ENCODE peak calls at places on chromosomes 12 and 14, in four cellular contexts. One of them, this sample, is unnamed. For H3K27me3, the result is how much of the 10 kb centered on the place peaks cover.

GRCh38 chr12:3684449-3685051 is 68.4 kb downstream of the CRACR2A start:
- DNase-seq in HCT116: no peak
- DNase-seq in ascending aorta: no peak
- DNase-seq in naive thymus-derived CD4-positive, alpha-beta T cell: no peak
- DNase-seq in this sample: no peak

GRCh38 chr14:72651081-72651480 is 242.8 kb downstream of the DPF3 start:
- DNase-seq in HCT116: no peak
- DNase-seq in ascending aorta: no peak
- DNase-seq in naive thymus-derived CD4-positive, alpha-beta T cell: no peak
- DNase-seq in this sample: peak

GRCh38 chr12:105100207-105100985 is 7.1 kb upstream of the WASHC4 start:
- DNase-seq in HCT116: peak
- DNase-seq in ascending aorta: no peak
- DNase-seq in naive thymus-derived CD4-positive, alpha-beta T cell: no peak
- DNase-seq in this sample: peak

GRCh38 chr14:98177551-98177950 is 1094.4 kb downstream of the BCL11B start:
- DNase-seq in HCT116: no peak
- DNase-seq in ascending aorta: no peak
- DNase-seq in naive thymus-derived CD4-positive, alpha-beta T cell: peak
- DNase-seq in this sample: no peak

GRCh38 chr14:99946652-99947489 is 118.4 kb upstream of the EVL start:
- DNase-seq in HCT116: no peak
- DNase-seq in ascending aorta: no peak
- DNase-seq in naive thymus-derived CD4-positive, alpha-beta T cell: peak
- DNase-seq in this sample: no peak

GRCh38 chr12:89472508-89472907 is 52.1 kb downstream of the GALNT4 start:
- DNase-seq in HCT116: no peak
- DNase-seq in ascending aorta: no peak
- DNase-seq in naive thymus-derived CD4-positive, alpha-beta T cell: no peak
- DNase-seq in this sample: no peak

GRCh38 chr12:123150273-123150803 is 552 bp downstream of the PITPNM2 start:
- DNase-seq in HCT116: no peak
- DNase-seq in ascending aorta: peak
- DNase-seq in naive thymus-derived CD4-positive, alpha-beta T cell: peak
- DNase-seq in this sample: peak

GRCh38 chr12:78473561-78473960 is 391.0 kb upstream of the SYT1 start:
- DNase-seq in HCT116: no peak
- DNase-seq in ascending aorta: no peak
- DNase-seq in naive thymus-derived CD4-positive, alpha-beta T cell: no peak
- DNase-seq in this sample: no peak

GRCh38 chr12:123064885-123065619 is 84.6 kb downstream of the ARL6IP4 start:
- DNase-seq in HCT116: no peak
- DNase-seq in ascending aorta: no peak
- DNase-seq in naive thymus-derived CD4-positive, alpha-beta T cell: no peak
- DNase-seq in this sample: no peak

GRCh38 chr12:82682851-82683261 is 3.9 kb upstream of the TMTC2 start:
- DNase-seq in HCT116: no peak
- DNase-seq in ascending aorta: no peak
- DNase-seq in naive thymus-derived CD4-positive, alpha-beta T cell: no peak
- DNase-seq in this sample: no peak

GRCh38 chr12:69383074-69383473 is 23.5 kb downstream of the YEATS4 start:
- DNase-seq in HCT116: no peak
- DNase-seq in ascending aorta: no peak
- DNase-seq in naive thymus-derived CD4-positive, alpha-beta T cell: no peak
- DNase-seq in this sample: no peak

GRCh38 chr14:65846469-65846868 is 433.9 kb downstream of the FUT8 start:
- DNase-seq in HCT116: no peak
- DNase-seq in ascending aorta: no peak
- DNase-seq in naive thymus-derived CD4-positive, alpha-beta T cell: no peak
- DNase-seq in this sample: no peak

GRCh38 chr12:109462868-109463692 is 14.0 kb downstream of the KCTD10 start:
- DNase-seq in HCT116: peak
- DNase-seq in ascending aorta: peak
- DNase-seq in naive thymus-derived CD4-positive, alpha-beta T cell: no peak
- DNase-seq in this sample: peak

GRCh38 chr14:56590535-56590951 is 10.9 kb downstream of the TMEM260 start:
- DNase-seq in HCT116: no peak
- DNase-seq in ascending aorta: no peak
- DNase-seq in naive thymus-derived CD4-positive, alpha-beta T cell: no peak
- DNase-seq in this sample: no peak

GRCh38 chr12:39441189-39441962 is 1.5 kb downstream of the KIF21A start:
- DNase-seq in HCT116: no peak
- DNase-seq in ascending aorta: no peak
- DNase-seq in naive thymus-derived CD4-positive, alpha-beta T cell: no peak
- DNase-seq in this sample: no peak

GRCh38 chr14:37592288-37593274 is 2.5 kb downstream of the FOXA1 start:
- DNase-seq in HCT116: no peak
- DNase-seq in ascending aorta: no peak
- DNase-seq in naive thymus-derived CD4-positive, alpha-beta T cell: no peak
- DNase-seq in this sample: no peak
- H3K27me3 ChIP-seq in HCT116: under half
- H3K27me3 ChIP-seq in ascending aorta: half or more
- H3K27me3 ChIP-seq in naive thymus-derived CD4-positive, alpha-beta T cell: under half
- H3K27me3 ChIP-seq in this sample: under half

GRCh38 chr14:91143862-91144261 is 30.0 kb downstream of the DGLUCY start:
- DNase-seq in HCT116: no peak
- DNase-seq in ascending aorta: peak
- DNase-seq in naive thymus-derived CD4-positive, alpha-beta T cell: no peak
- DNase-seq in this sample: peak
- H3K27me3 ChIP-seq in HCT116: under half
- H3K27me3 ChIP-seq in ascending aorta: under half
- H3K27me3 ChIP-seq in naive thymus-derived CD4-positive, alpha-beta T cell: under half
- H3K27me3 ChIP-seq in this sample: under half

GRCh38 chr12:52749827-52750226 is 27.3 kb downstream of the KRT76 start:
- DNase-seq in HCT116: no peak
- DNase-seq in ascending aorta: peak
- DNase-seq in naive thymus-derived CD4-positive, alpha-beta T cell: no peak
- DNase-seq in this sample: no peak

GRCh38 chr12:52751795-52752194 is 25.4 kb downstream of the KRT76 start:
- DNase-seq in HCT116: no peak
- DNase-seq in ascending aorta: no peak
- DNase-seq in naive thymus-derived CD4-positive, alpha-beta T cell: no peak
- DNase-seq in this sample: no peak

GRCh38 chr12:52752516-52752915 is 24.6 kb downstream of the KRT76 start:
- DNase-seq in HCT116: no peak
- DNase-seq in ascending aorta: no peak
- DNase-seq in naive thymus-derived CD4-positive, alpha-beta T cell: no peak
- DNase-seq in this sample: no peak

GRCh38 chr12:52745554-52745953 is 31.6 kb downstream of the KRT76 start:
- DNase-seq in HCT116: no peak
- DNase-seq in ascending aorta: peak
- DNase-seq in naive thymus-derived CD4-positive, alpha-beta T cell: no peak
- DNase-seq in this sample: no peak

DNA sequence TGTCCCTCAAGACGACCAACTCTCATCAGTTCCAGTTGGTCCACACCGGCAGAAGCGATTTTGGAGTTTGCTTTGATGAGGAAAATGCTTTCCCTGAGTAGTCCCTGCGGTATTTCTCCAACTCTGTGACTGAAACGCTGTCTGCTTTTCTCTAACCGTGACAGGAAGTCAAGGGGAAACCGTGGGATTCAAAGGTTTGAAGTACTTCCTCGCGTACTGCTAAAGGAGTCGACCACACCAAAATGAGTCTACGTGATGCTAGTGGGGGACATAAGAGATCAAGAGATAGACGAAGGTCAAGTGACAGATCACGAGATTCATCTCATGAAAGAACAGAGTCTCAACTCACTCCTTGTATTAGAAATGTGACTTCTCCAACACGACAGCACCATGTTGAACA is 28.6 kb downstream of the KRT76 start:
- DNase-seq in HCT116: no peak
- DNase-seq in ascending aorta: no peak
- DNase-seq in naive thymus-derived CD4-positive, alpha-beta T cell: no peak
- DNase-seq in this sample: no peak
- H3K27me3 ChIP-seq in HCT116: half or more
- H3K27me3 ChIP-seq in ascending aorta: under half
- H3K27me3 ChIP-seq in naive thymus-derived CD4-positive, alpha-beta T cell: under half
- H3K27me3 ChIP-seq in this sample: under half

GRCh38 chr12:129729170-129729569 is 174.7 kb downstream of the TMEM132D start:
- DNase-seq in HCT116: no peak
- DNase-seq in ascending aorta: no peak
- DNase-seq in naive thymus-derived CD4-positive, alpha-beta T cell: no peak
- DNase-seq in this sample: no peak
- H3K27me3 ChIP-seq in HCT116: under half
- H3K27me3 ChIP-seq in ascending aorta: under half
- H3K27me3 ChIP-seq in naive thymus-derived CD4-positive, alpha-beta T cell: under half
- H3K27me3 ChIP-seq in this sample: under half

This sample was measured in MG63.